ENCODE peak calls at places on chromosome 2, in seven cellular contexts. S is CD8-positive, alpha-beta T cell; B is hepatocyte; C is BE2C; A is WERI-Rb-1; M is brain microvascular endothelial cell; R is lower lobe of right lung. X is an unnamed sample.

GRCh38 chr2:174606336-174606735 is 8.7 kb upstream of the WIPF1 start:
- DNase-seq in S (peak; percentile 44), B (peak; percentile 73), C (peak; percentile 65), A (no peak), M (peak; percentile 80), R (no peak), X (peak; percentile 80)

GRCh38 chr2:211055438-211055837 is 499.0 kb downstream of the CPS1 start:
- DNase-seq in S (no peak), B (no peak), C (peak; percentile 63), A (peak; percentile 29), M (no peak), R (no peak), X (no peak)

GRCh38 chr2:54728669-54729120 is 5.2 kb downstream of the EML6 start:
- DNase-seq in S (no peak), B (peak; percentile 68), C (no peak), A (no peak), M (peak; percentile 88), R (no peak), X (peak; percentile 83)

GRCh38 chr2:12715258-12715865 is 1.4 kb upstream of the TRIB2 start:
- DNase-seq in S (no peak), B (no peak), C (no peak), A (no peak), M (no peak), R (no peak), X (no peak)

GRCh38 chr2:42513252-42513918 is 19.6 kb upstream of the KCNG3 start:
- DNase-seq in S (peak; percentile 12), B (peak; percentile 72), C (peak; percentile 41), A (peak; percentile 37), M (peak; percentile 48), R (no peak), X (peak; percentile 11)

GRCh38 chr2:96354492-96354891 is 18.9 kb downstream of the NCAPH start:
- DNase-seq in S (no peak), B (no peak), C (no peak), A (no peak), M (no peak), R (no peak), X (no peak)

GRCh38 chr2:28896906-28897305 is 2.4 kb downstream of the WDR43 start:
- DNase-seq in S (no peak), B (no peak), C (no peak), A (no peak), M (peak; percentile 18), R (no peak), X (peak; percentile 32)

GRCh38 chr2:26757873-26758789 is 6.0 kb upstream of the SLC35F6 start:
- DNase-seq in S (no peak), B (peak; percentile 77), C (no peak), A (no peak), M (peak; percentile 99), R (no peak), X (peak; percentile 94)

GRCh38 chr2:203579131-203579643 is 44.1 kb upstream of the RAPH1 start:
- DNase-seq in S (no peak), B (peak; percentile 83), C (no peak), A (no peak), M (peak; percentile 71), R (peak; percentile 51), X (no peak)

GRCh38 chr2:85601771-85602475 is 575 bp downstream of the TMEM150A start:
- DNase-seq in S (no peak), B (peak; percentile 59), C (no peak), A (peak; percentile 35), M (no peak), R (peak; percentile 83), X (no peak)

GRCh38 chr2:160581448-160581847 is 87.8 kb upstream of the RBMS1 start:
- DNase-seq in S (no peak), B (no peak), C (no peak), A (peak; percentile 29), M (no peak), R (no peak), X (no peak)

GRCh38 chr2:45892236-45892701 is 240.8 kb downstream of the PRKCE start:
- DNase-seq in S (no peak), B (no peak), C (no peak), A (no peak), M (no peak), R (peak; percentile 67), X (no peak)

GRCh38 chr2:181810823-181811695 is 80.5 kb upstream of the ITPRID2 start:
- DNase-seq in S (no peak), B (peak; percentile 56), C (no peak), A (no peak), M (peak; percentile 95), R (no peak), X (no peak)

GRCh38 chr2:138147796-138148195 is 183.5 kb downstream of the HNMT start:
- DNase-seq in S (no peak), B (no peak), C (no peak), A (no peak), M (no peak), R (no peak), X (no peak)

GRCh38 chr2:129347486-129348217 is 631.8 kb upstream of the RAB6C start:
- DNase-seq in S (no peak), B (no peak), C (no peak), A (no peak), M (no peak), R (no peak), X (no peak)

GRCh38 chr2:169087757-169088379 is 18.5 kb downstream of the DHRS9 start:
- DNase-seq in S (no peak), B (no peak), C (no peak), A (no peak), M (no peak), R (no peak), X (no peak)
- TF ChIP-seq CTCF in S (no peak), B (no peak), C (no peak), A (no peak), M (no peak), R (no peak), X (no peak)

GRCh38 chr2:238773472-238773871 is 74.4 kb upstream of the TWIST2 start:
- DNase-seq in S (no peak), B (no peak), C (no peak), A (no peak), M (no peak), R (no peak), X (no peak)

GRCh38 chr2:238771193-238771592 is 76.7 kb upstream of the TWIST2 start:
- DNase-seq in S (no peak), B (peak; percentile 46), C (no peak), A (no peak), M (peak; percentile 43), R (no peak), X (no peak)

GRCh38 chr2:238774980-238775509 is 72.8 kb upstream of the TWIST2 start:
- DNase-seq in S (no peak), B (no peak), C (no peak), A (no peak), M (no peak), R (no peak), X (no peak)

GRCh38 chr2:238772635-238773297 is 75.1 kb upstream of the TWIST2 start:
- DNase-seq in S (no peak), B (no peak), C (no peak), A (no peak), M (no peak), R (no peak), X (no peak)

GRCh38 chr2:238771639-238772038 is 76.2 kb upstream of the TWIST2 start:
- DNase-seq in S (no peak), B (no peak), C (no peak), A (no peak), M (no peak), R (no peak), X (no peak)
- H3K27me3 ChIP-seq in S (no peaks in the 10 kb centered on the region), B (peaks cover 45% of the 10 kb centered on the region), C (peaks cover 5% of the 10 kb centered on the region), A (peaks cover 77% of the 10 kb centered on the region), M (peaks cover 11% of the 10 kb centered on the region), R (peaks cover 13% of the 10 kb centered on the region), X (peaks cover 16% of the 10 kb centered on the region)

DNA sequence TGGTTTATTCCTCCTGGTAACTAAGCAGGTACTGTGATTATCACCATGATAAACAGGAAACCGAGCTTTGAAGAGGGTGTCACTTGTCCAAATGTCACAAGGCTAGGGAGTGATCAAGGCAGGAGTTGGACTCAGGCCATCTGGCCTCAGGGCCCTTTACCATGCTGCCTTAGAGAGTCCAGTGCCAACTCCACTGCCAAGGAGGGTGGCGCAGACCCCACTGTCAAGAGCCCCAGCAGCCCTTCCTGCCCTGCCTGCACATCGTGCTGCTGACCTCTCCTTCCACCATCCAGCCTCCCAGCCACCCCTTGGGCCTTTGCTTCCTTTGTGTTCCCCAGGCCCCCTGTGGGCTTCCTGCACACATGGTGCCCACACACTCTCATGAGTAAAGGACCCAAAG is 48.3 kb downstream of the TNS1 start:
- DNase-seq in S (no peak), B (no peak), C (peak; percentile 15), A (no peak), M (no peak), R (peak; percentile 64), X (no peak)
- H3K36me3 ChIP-seq in S (no peaks in the 10 kb centered on the region), B (no peaks in the 10 kb centered on the region), C (peaks cover 28% of the 10 kb centered on the region), A (no peaks in the 10 kb centered on the region), M (no peaks in the 10 kb centered on the region), R (no peaks in the 10 kb centered on the region), X (peaks cover 13% of the 10 kb centered on the region)

GRCh38 chr2:126849991-126850535 is 48.6 kb upstream of the TEX51 start:
- DNase-seq in S (no peak), B (no peak), C (no peak), A (no peak), M (no peak), R (no peak), X (no peak)

GRCh38 chr2:126852361-126852760 is 46.3 kb upstream of the TEX51 start:
- DNase-seq in S (no peak), B (no peak), C (no peak), A (no peak), M (no peak), R (no peak), X (no peak)

GRCh38 chr2:126850951-126851350 is 47.7 kb upstream of the TEX51 start:
- DNase-seq in S (no peak), B (no peak), C (no peak), A (no peak), M (no peak), R (no peak), X (no peak)

GRCh38 chr2:126849486-126849885 is 49.2 kb upstream of the TEX51 start:
- DNase-seq in S (no peak), B (no peak), C (no peak), A (no peak), M (no peak), R (no peak), X (no peak)

GRCh38 chr2:126851756-126852155 is 46.9 kb upstream of the TEX51 start:
- DNase-seq in S (no peak), B (no peak), C (no peak), A (no peak), M (no peak), R (no peak), X (no peak)
- TF ChIP-seq CTCF in S (no peak), B (no peak), C (no peak), A (no peak), M (no peak), R (no peak), X (no peak)

DNA sequence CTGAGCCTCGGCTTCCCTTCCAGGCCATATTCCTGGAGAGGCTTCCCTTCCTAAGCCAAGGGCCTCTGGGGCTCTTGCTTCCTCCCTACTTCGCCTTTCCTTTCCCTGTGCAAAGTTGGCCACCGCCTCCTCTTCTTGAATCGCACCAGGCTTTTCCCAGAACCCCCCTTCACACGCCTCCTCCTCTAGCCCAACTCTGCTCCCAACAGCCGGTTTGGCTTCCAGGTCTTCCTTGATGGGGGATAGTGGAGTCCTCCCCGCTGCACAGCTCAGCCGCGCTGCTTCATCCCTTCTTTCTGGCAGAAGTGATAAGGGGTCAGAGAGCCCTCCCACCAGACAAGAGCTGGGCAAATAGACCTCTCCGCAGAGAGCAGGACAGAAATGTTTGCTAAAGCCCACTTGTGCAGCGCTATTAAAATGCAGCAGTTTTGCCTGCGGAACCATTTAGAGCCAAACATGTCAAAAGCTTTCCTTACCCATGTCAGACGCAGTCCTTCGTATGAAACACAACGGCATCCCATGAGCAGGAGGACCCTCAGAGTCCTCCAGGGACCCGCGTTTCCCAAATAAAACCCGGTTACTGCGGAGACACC is 56.5 kb downstream of the SNORC start:
- DNase-seq in S (no peak), B (no peak), C (no peak), A (no peak), M (no peak), R (no peak), X (no peak)
- H3K27me3 ChIP-seq in S (peaks cover 17% of the 10 kb centered on the region), B (peaks cover 65% of the 10 kb centered on the region), C (peaks cover 68% of the 10 kb centered on the region), A (peaks cover 14% of the 10 kb centered on the region), M (peaks cover 53% of the 10 kb centered on the region), R (peaks cover 50% of the 10 kb centered on the region), X (peaks cover 36% of the 10 kb centered on the region)